ENCODE peak calls at places on chromosomes 12 and 14, in nine cellular contexts. H is T-helper 2 cell; I is GM23248; T is fibroblast of pulmonary artery; G is AG09309; F is NCI-H460; L is A549; N is iris pigment epithelial cell; S is stimulated activated CD4-positive, alpha-beta T cell treated with anti-CD3 and anti-CD28 coated beads, Interleukin-1b, Interleukin-23, amount 100 ng/mL, for 1 hour. A is an unnamed sample.

GRCh38 chr12:57148469-57149308 is 1.3 kb upstream of the LRP1-AS start:
- DNase-seq in F (no peak), G (no peak), H (no peak), L (no peak), I (peak), N (peak), S (no peak), T (peak), A (no peak)

GRCh38 chr12:111664961-111665865 is 20.5 kb downstream of the BRAP start:
- DNase-seq in T (no peak), S (no peak), G (no peak), N (no peak), L (no peak), H (no peak), I (no peak), F (no peak), A (no peak)

GRCh38 chr14:75399819-75400678 is 27.8 kb upstream of the JDP2 start:
- DNase-seq in L (peak), F (peak), S (no peak), I (peak), H (no peak), T (peak), G (no peak), N (no peak), A (no peak)

GRCh38 chr14:71140157-71140556 is 232.9 kb downstream of the PCNX1 start:
- DNase-seq in T (no peak), G (no peak), L (no peak), H (no peak), N (no peak), I (no peak), S (no peak), F (no peak), A (no peak)

GRCh38 chr12:103513875-103514274 is 18.1 kb upstream of the C12orf42 start:
- DNase-seq in S (no peak), L (no peak), F (no peak), T (no peak), H (no peak), G (no peak), N (no peak), I (no peak), A (no peak)

GRCh38 chr12:78887008-78887407 is 22.4 kb downstream of the SYT1 start:
- DNase-seq in I (peak), G (peak), H (no peak), F (peak), L (peak), T (peak), N (peak), S (no peak), A (no peak)

GRCh38 chr14:81472096-81472800 is 61.4 kb downstream of the SEL1L start:
- DNase-seq in T (no peak), S (no peak), H (no peak), L (no peak), I (no peak), F (no peak), N (no peak), G (no peak), A (no peak)

GRCh38 chr12:42810006-42810405 is 220.5 kb upstream of the PRICKLE1 start:
- DNase-seq in F (no peak), S (no peak), L (no peak), N (peak), I (peak), H (no peak), T (no peak), G (no peak), A (no peak)

GRCh38 chr12:2691340-2692111 is 103.2 kb upstream of the FKBP4 start:
- DNase-seq in L (no peak), H (no peak), N (no peak), S (no peak), I (no peak), G (no peak), F (no peak), T (peak), A (no peak)

GRCh38 chr12:27424631-27425230 is 21.8 kb upstream of the SMCO2 start:
- DNase-seq in H (no peak), S (no peak), F (peak), L (peak), G (peak), I (peak), T (peak), N (peak), A (no peak)

GRCh38 chr12:85309180-85309579 is 29.2 kb downstream of the ALX1 start:
- DNase-seq in T (no peak), S (no peak), H (no peak), I (no peak), F (no peak), L (no peak), G (no peak), N (no peak), A (no peak)

GRCh38 chr14:21964180-21964579 is 290.6 kb upstream of the OR4E1 start:
- DNase-seq in T (no peak), F (no peak), I (no peak), L (no peak), N (no peak), H (no peak), G (no peak), S (no peak), A (no peak)

A was measured in GOT3.